ENCODE peak calls at places on chromosomes 4 and X, in four cellular contexts. J is mammary epithelial cell, L is A673, V is fibroblast of lung. Z is an unnamed sample. For H3K4me1, the result is how much of the 10 kb centered on the place peaks cover.

GRCh38 chrX:135389717-135390116 is 32.0 kb upstream of the SMIM10L2A start:
- DNase-seq in J (peak), L (no peak), V (peak), Z (no peak)

GRCh38 chr4:37439809-37440518 is 195.4 kb downstream of the NWD2 start:
- DNase-seq in J (no peak), L (no peak), V (no peak), Z (no peak)

GRCh38 chr4:184348311-184349233 is 125.8 kb downstream of the IRF2 start:
- DNase-seq in J (no peak), L (no peak), V (peak), Z (no peak)

GRCh38 chr4:84965558-84966381 is 720 bp downstream of the WDFY3 start:
- DNase-seq in J (peak), L (peak), V (peak), Z (no peak)

GRCh38 chr4:5361968-5362367 is 310.7 kb downstream of the STK32B start:
- DNase-seq in J (peak), L (peak), V (no peak), Z (peak)

GRCh38 chr4:96448315-96448872 is 608.5 kb downstream of the PDHA2 start:
- DNase-seq in J (no peak), L (no peak), V (no peak), Z (no peak)

GRCh38 chr4:25310066-25310824 is 2.3 kb upstream of the ZCCHC4 start:
- DNase-seq in J (no peak), L (no peak), V (no peak), Z (no peak)

GRCh38 chr4:71368906-71369305 is 30.1 kb downstream of the SLC4A4 start:
- DNase-seq in J (no peak), L (no peak), V (no peak), Z (no peak)

GRCh38 chrX:653316-653715 is 22.7 kb downstream of the SHOX start:
- DNase-seq in J (no peak), L (no peak), V (no peak), Z (no peak)

GRCh38 chrX:139826065-139827044 is 106.5 kb downstream of the ATP11C start:
- DNase-seq in J (peak), L (peak), V (peak), Z (peak)

GRCh38 chrX:32421266-32421665 is 790.1 kb downstream of the DMD start:
- DNase-seq in J (no peak), L (no peak), V (no peak), Z (no peak)

DNA sequence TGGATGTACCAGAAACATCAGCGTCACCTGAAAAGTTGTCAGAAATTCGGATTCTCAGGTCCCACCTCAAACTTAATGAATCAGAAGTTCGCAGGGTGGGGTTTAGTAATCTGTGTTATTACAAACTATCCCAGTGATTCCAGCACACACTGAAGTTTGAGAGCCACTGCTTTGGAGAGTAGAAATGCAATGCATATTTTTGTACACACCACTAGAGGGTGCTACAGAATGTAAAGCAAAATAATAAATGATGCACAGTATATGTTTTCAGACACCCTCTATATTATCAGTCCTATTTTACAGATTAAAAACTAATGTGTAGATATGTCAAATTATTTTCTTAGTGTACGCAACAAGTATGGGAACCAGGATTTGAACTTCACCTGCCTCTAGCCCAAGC is 2.5 kb upstream of the MORF4L2 start:
- DNase-seq in J (peak), L (peak), V (peak), Z (peak)
- TF ChIP-seq CTCF in J (peak), L (peak), V (peak), Z (peak)

DNA sequence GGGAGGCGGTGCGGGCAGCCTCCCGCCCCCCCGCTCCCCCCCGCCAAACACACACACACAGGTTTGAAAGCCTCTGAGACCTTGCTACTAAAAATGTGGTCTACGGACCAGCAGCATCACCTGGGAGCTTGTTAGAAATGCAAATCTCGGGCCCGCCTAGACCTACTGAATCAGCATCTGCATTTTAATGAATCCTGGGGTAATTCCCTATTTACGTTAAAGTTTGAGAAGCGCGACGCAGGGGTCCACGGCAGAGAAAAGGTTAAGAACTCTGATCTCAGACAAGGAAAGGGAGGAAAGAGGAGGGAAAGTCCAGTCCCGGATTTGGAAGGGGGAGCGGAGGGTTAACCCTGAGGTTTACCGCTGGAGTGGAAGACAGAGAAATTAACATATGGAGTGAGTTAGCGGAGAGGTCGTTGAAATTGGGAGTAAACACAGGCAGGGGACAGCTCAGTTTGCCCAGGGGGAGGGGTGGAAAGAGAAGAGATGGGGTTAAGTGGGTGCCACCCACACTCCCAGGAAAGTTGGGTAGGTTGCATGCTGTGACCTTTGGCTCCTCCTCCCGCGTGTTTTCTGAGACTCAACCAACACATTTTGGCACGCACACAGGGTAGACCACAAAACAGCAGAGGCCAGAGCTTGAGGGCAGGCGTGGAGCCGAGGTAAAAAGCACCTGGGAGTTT is 483.6 kb downstream of the BCOR start:
- DNase-seq in J (peak), L (no peak), V (no peak), Z (no peak)
- TF ChIP-seq EZH2 in J (no peak), L (no peak), V (no peak), Z (no peak)

GRCh38 chr4:1137063-1137771 is 23.9 kb upstream of the RNF212 start:
- DNase-seq in J (no peak), L (no peak), V (no peak), Z (no peak)
- H3K4me1 ChIP-seq in J (under half), L (under half), V (under half), Z (under half)

DNA sequence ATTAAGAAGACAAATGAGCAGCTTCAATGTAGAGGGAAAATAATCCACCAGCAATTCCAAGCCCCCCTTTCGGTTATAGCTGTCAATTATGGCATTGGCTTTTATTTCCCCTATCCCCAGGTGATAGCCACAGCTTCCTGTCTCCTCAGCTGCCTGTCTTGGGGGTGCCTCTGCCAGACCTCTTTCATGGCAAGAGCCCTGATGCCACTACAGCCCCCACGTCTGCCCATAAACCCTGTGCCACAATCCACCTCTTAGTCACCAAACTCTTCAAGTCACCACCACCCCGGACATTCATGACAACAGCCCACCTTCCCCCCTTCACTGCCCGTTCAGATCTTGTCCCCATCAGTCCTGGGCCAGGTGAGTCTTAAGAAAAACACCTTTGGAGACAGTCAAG is 48.4 kb upstream of the CLNK start:
- DNase-seq in J (no peak), L (no peak), V (no peak), Z (no peak)
- TF ChIP-seq CTCF in J (no peak), L (no peak), V (no peak), Z (no peak)

GRCh38 chrX:25020391-25021131 is 4.8 kb upstream of the ARX start:
- DNase-seq in J (no peak), L (peak), V (no peak), Z (no peak)

GRCh38 chrX:25016938-25017598 is 1.3 kb upstream of the ARX start:
- DNase-seq in J (no peak), L (no peak), V (no peak), Z (no peak)

GRCh38 chrX:25019707-25020390 is 4.1 kb upstream of the ARX start:
- DNase-seq in J (no peak), L (no peak), V (no peak), Z (no peak)

GRCh38 chrX:25017667-25018247 is 2.0 kb upstream of the ARX start:
- DNase-seq in J (no peak), L (peak), V (no peak), Z (no peak)

GRCh38 chrX:25018682-25019081 is 2.9 kb upstream of the ARX start:
- DNase-seq in J (no peak), L (no peak), V (no peak), Z (no peak)
- TF ChIP-seq EZH2 in J (no peak), L (no peak), V (no peak), Z (no peak)

DNA sequence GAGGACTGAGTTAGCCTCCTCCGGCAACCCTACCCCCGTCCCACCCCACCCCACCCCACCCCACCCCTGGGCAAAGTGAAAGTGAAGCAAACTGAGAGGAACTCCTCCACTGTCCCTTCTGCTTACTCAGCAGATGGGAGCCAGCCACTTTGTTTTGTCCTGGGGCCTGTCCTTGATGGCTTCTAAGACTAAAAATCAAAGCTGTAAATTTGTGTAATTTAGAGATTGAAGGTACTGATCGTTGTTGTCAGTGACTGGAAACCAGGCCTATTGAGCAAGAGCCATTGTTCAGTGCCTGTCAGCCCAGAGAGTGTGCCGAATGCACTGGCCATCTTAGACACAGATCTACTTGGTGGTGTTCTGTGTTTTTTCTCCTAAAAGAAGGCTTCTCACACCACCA is 161.9 kb downstream of the CBR4 start:
- DNase-seq in J (peak), L (peak), V (peak), Z (no peak)
- H3K4me1 ChIP-seq in J (under half), L (under half), V (under half), Z (under half)

GRCh38 chr4:42015438-42015837 is 25.1 kb downstream of the SLC30A9 start:
- DNase-seq in J (no peak), L (no peak), V (no peak), Z (no peak)
- TF ChIP-seq CTCF in J (no peak), L (no peak), V (no peak), Z (no peak)

Z was measured in astrocyte.